ENCODE peak calls at places on chromosomes 11 and 22, in six cellular contexts. X, J, B, A, R and D are unnamed samples. For H3K9me3, the result is how much of the 10 kb centered on the place peaks cover.

GRCh38 chr11:2468363-2469240 is 23.8 kb downstream of the KCNQ1 start:
- DNase-seq in X (no peak), J (peak), B (peak), A (no peak), R (no peak), D (no peak)

GRCh38 chr11:94417386-94417987 is 16.3 kb upstream of the GPR83 start:
- DNase-seq in X (no peak), J (no peak), B (no peak), A (no peak), R (no peak), D (no peak)

GRCh38 chr11:114762437-114762836 is 84.1 kb downstream of the NXPE2 start:
- DNase-seq in X (peak), J (peak), B (peak), A (no peak), R (no peak), D (peak)

GRCh38 chr11:33500865-33501479 is 199.7 kb downstream of the C11orf91 start:
- DNase-seq in X (no peak), J (no peak), B (no peak), A (no peak), R (no peak), D (no peak)

GRCh38 chr11:120121336-120121735 is 16.6 kb downstream of the TRIM29 start:
- DNase-seq in X (no peak), J (no peak), B (no peak), A (no peak), R (no peak), D (no peak)

GRCh38 chr11:19694796-19695345 is 17.8 kb upstream of the NAV2 start:
- DNase-seq in X (no peak), J (no peak), B (no peak), A (no peak), R (no peak), D (no peak)

GRCh38 chr22:38872831-38873248 is 824 bp upstream of the CBX6 start:
- DNase-seq in X (peak), J (peak), B (peak), A (no peak), R (peak), D (peak)

GRCh38 chr11:43360361-43361032 is 1.8 kb downstream of the TTC17 start:
- DNase-seq in X (no peak), J (no peak), B (no peak), A (no peak), R (no peak), D (no peak)

GRCh38 chr22:20803696-20804324 is 29.9 kb downstream of the SERPIND1 start:
- DNase-seq in X (no peak), J (peak), B (no peak), A (no peak), R (no peak), D (no peak)

GRCh38 chr22:48039326-48039725 is 1276.9 kb downstream of the TBC1D22A start:
- DNase-seq in X (no peak), J (no peak), B (no peak), A (no peak), R (no peak), D (no peak)

GRCh38 chr22:49439373-49439772 is 388.3 kb downstream of the BRD1 start:
- DNase-seq in X (no peak), J (no peak), B (peak), A (no peak), R (no peak), D (no peak)

GRCh38 chr11:44016546-44017442 is 31.0 kb upstream of the ACCSL start:
- DNase-seq in X (no peak), J (no peak), B (no peak), A (no peak), R (no peak), D (no peak)

GRCh38 chr22:28358244-28358777 is 321.3 kb downstream of the TTC28 start:
- DNase-seq in X (no peak), J (no peak), B (no peak), A (no peak), R (no peak), D (no peak)

GRCh38 chr22:22744412-22745224 is 100.2 kb downstream of the GGTLC2 start:
- DNase-seq in X (no peak), J (no peak), B (no peak), A (no peak), R (no peak), D (no peak)

GRCh38 chr22:40592352-40593113 is 44.0 kb downstream of the MRTFA start:
- DNase-seq in X (no peak), J (no peak), B (no peak), A (no peak), R (no peak), D (no peak)

GRCh38 chr11:113796663-113797259 is 17.2 kb downstream of the CLDN25 start:
- DNase-seq in X (no peak), J (no peak), B (no peak), A (no peak), R (no peak), D (no peak)

GRCh38 chr22:48923909-48924475 is 903.7 kb downstream of the BRD1 start:
- DNase-seq in X (no peak), J (no peak), B (no peak), A (no peak), R (no peak), D (no peak)

GRCh38 chr11:35555238-35555887 is 29.9 kb upstream of the PAMR1 start:
- DNase-seq in X (no peak), J (no peak), B (no peak), A (no peak), R (no peak), D (no peak)

DNA sequence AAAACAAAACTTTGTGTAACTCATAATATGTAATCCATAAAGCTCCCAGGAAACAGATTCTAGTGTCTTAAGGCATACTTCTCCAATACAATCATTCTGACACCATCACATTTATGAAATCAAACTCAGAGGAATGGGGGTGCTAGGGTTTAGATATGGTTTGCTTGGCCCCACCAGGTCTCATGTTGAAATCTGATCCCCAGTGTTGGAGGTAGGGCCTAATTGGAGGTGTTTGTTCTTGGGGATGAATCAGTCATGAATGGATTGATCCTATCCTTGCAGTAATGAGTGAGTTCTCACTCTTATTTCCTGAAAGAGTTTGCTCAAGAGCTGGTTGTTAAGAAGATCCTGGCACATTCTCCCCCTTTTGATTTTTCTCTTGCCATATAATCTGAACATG is 380.9 kb downstream of the ETS1 start:
- DNase-seq in X (no peak), J (no peak), B (no peak), A (no peak), R (no peak), D (no peak)
- H3K27ac ChIP-seq in X (no peak), J (no peak), B (no peak), A (no peak), R (no peak), D (no peak)

GRCh38 chr11:54832676-54833075 is 126.0 kb downstream of the OR4A5 start:
- DNase-seq in X (no peak), J (no peak), B (no peak), A (no peak), R (no peak), D (no peak)
- H3K9me3 ChIP-seq in X (under half), J (under half), B (under half), A (under half), R (under half), D (under half)

DNA sequence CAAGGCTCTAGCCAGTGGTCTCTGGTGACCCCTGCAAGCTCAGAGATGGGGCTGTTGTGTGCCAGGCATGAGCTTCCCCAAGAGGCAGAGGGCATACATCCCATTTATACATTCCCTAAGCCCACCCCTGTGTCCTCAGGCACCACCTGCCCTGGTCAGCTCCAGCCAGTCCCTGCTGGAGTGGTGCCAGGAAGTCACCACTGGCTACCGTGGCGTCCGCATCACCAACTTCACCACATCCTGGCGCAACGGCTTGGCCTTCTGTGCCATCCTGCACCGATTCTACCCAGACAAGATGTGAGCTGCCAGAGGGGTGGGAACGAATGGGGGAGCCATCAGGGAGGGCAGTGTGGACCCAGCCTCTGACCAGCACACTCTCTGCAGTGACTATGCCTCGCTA is 8.2 kb downstream of the EHBP1L1 start:
- DNase-seq in X (no peak), J (no peak), B (no peak), A (no peak), R (no peak), D (no peak)
- H3K4me3 ChIP-seq in X (no peak), J (no peak), B (no peak), A (no peak), R (no peak), D (no peak)

GRCh38 chr11:60122414-60123036 is 34.1 kb downstream of the MS4A2 start:
- DNase-seq in X (no peak), J (no peak), B (no peak), A (no peak), R (no peak), D (no peak)

GRCh38 chr11:60128376-60128775 is 39.9 kb downstream of the MS4A2 start:
- DNase-seq in X (no peak), J (no peak), B (no peak), A (no peak), R (no peak), D (no peak)

GRCh38 chr11:60124802-60125432 is 36.5 kb downstream of the MS4A2 start:
- DNase-seq in X (no peak), J (no peak), B (no peak), A (no peak), R (no peak), D (no peak)

GRCh38 chr11:60127311-60127811 is 38.9 kb downstream of the MS4A2 start:
- DNase-seq in X (no peak), J (no peak), B (no peak), A (no peak), R (no peak), D (no peak)

GRCh38 chr11:60125962-60126585 is 37.6 kb downstream of the MS4A2 start:
- DNase-seq in X (no peak), J (no peak), B (no peak), A (no peak), R (no peak), D (no peak)
- H3K27ac ChIP-seq in X (no peak), J (no peak), B (no peak), A (no peak), R (no peak), D (no peak)

DNA sequence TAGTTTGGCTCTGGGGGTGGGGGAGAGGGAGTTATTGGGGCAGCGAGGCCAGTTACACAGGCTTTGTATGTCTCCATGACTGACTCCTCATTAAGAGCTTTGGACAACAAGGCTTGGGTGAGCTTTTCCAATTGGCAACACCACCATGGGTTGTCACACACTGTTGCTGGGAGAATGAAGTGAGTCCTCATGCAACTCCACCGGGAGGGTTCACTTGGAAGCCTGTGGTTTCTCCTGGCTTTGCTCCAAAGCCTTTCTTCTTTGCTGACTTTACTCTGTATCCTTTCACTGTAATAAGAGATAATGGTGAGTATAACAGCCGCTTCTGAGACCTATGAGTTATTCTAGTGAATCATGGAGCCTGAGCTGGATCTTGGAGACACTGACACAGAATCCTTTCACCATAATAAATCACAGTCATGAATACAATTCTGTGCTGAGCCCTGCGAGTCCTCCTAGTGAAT is 24.9 kb downstream of the EIF3F start:
- DNase-seq in X (no peak), J (no peak), B (no peak), A (no peak), R (no peak), D (no peak)
- H3K9me3 ChIP-seq in X (under half), J (under half), B (under half), A (under half), R (under half), D (under half)

GRCh38 chr11:64007629-64008282 is 21.5 kb downstream of the OTUB1 start:
- DNase-seq in X (peak), J (peak), B (peak), A (no peak), R (no peak), D (peak)
- H3K4me3 ChIP-seq in X (peak), J (peak), B (peak), A (peak), R (peak), D (no peak)

DNA sequence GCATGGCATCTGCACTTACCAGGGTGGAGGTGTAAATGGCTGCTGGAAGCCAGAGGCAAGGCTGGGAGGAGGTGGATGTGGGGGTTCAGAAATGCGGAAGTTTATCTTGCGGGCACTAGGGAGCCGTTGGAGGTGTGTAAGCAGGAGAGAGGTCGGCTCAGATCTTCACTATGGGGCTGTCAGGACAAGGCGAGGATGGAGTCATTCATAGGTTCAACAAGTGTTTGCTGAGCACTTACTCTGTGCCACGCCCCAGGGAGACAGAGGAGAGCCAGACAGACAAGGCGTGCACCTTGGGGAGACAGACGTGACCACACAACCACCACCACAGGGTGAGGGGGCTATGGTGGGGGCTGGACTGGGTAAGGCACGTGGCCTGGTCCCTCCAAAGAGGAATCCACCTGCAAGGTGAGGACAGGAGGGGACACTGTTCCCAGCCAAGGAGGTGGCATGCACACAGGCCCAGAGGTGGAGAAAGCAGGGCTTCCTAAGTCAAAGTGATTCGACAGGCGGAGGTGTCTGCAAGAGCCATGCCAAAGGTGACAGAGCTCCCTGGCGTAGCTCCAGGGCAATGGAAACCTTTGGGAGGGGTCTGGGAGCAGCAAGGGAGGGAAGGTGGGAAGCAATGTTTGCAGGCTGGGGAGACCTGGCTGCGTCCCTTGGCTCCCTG is 30.8 kb upstream of the TCF20 start:
- DNase-seq in X (no peak), J (no peak), B (no peak), A (no peak), R (no peak), D (no peak)
- H3K27ac ChIP-seq in X (no peak), J (no peak), B (no peak), A (no peak), R (no peak), D (no peak)

DNA sequence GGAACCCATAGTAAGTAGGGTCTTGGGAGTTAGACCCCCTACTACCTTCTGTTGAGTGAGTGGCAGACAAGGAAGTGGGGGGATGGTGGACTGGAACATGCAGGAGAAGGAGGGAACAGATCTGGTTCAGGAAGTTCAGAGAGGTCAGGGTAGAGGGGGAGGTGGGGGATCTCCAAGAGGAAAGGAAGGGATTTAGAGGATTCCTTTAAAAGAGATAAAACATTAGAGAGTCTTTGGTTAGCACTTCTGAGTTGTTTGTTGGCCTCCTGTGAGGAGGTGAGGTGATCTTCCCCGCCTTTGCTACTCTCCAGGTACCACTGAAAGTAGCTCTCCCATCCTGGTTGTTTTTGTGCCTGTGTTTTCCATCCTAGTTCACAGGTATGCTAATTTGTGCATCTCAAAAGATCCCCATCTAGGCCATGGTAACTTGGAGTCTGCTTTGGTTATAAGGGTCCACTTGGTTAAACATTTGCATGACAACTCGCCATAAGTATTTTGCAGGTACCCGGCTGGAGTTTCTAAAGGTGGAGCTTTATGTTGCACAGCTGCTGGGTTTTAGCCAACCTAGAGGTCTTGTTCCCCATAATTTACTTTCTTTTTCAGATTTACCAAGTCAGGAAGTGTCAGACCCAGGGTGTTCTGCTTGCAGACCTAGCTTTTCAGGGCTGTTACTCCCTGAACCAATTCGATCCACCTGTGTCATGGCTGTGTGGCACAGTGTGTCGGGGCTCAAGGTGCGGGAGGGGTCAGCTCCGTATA is 79.3 kb upstream of the SORL1 start:
- DNase-seq in X (no peak), J (no peak), B (no peak), A (no peak), R (peak), D (no peak)
- H3K9me3 ChIP-seq in X (under half), J (under half), B (under half), A (under half), R (under half), D (under half)

GRCh38 chr11:134789104-134789503 is 377.1 kb upstream of the B3GAT1 start:
- DNase-seq in X (no peak), J (no peak), B (no peak), A (no peak), R (no peak), D (no peak)

GRCh38 chr11:134792044-134792443 is 380.0 kb upstream of the B3GAT1 start:
- DNase-seq in X (no peak), J (no peak), B (no peak), A (no peak), R (no peak), D (no peak)

GRCh38 chr11:134794192-134794591 is 382.1 kb upstream of the B3GAT1 start:
- DNase-seq in X (no peak), J (no peak), B (no peak), A (no peak), R (no peak), D (no peak)

GRCh38 chr11:134792677-134793076 is 380.6 kb upstream of the B3GAT1 start:
- DNase-seq in X (no peak), J (no peak), B (no peak), A (no peak), R (no peak), D (no peak)

GRCh38 chr11:134791102-134791501 is 379.1 kb upstream of the B3GAT1 start:
- DNase-seq in X (no peak), J (no peak), B (no peak), A (no peak), R (no peak), D (no peak)
- H3K4me3 ChIP-seq in X (no peak), J (no peak), B (no peak), A (no peak), R (no peak), D (no peak)

GRCh38 chr11:26676641-26677040 is 45.2 kb downstream of the SLC5A12 start:
- DNase-seq in X (no peak), J (no peak), B (no peak), A (no peak), R (no peak), D (no peak)

GRCh38 chr11:26677566-26677965 is 44.3 kb downstream of the SLC5A12 start:
- DNase-seq in X (no peak), J (no peak), B (no peak), A (no peak), R (no peak), D (no peak)

GRCh38 chr11:26675233-26675928 is 46.5 kb downstream of the SLC5A12 start:
- DNase-seq in X (no peak), J (no peak), B (no peak), A (no peak), R (no peak), D (no peak)
- H3K27ac ChIP-seq in X (no peak), J (no peak), B (no peak), A (no peak), R (no peak), D (no peak)